ENCODE peak calls at places on chromosome 14, in nine cellular contexts. One of them, this sample, is unnamed.
A peak's percentile ranks its signal among the peaks of the same experiment; 100 is the strongest.

GRCh38 chr14:22427771-22428228 is 161.2 kb downstream of the DAD1 start:
- DNase-seq in transverse colon: no peak
- DNase-seq in stomach: no peak
- DNase-seq in tibial nerve: peak; percentile 52
- DNase-seq in IMR-90: peak; percentile 57
- DNase-seq in thyroid gland: peak; percentile 64
- DNase-seq in body of pancreas: peak; percentile 20
- DNase-seq in esophagus muscularis mucosa: no peak
- DNase-seq in ovary: no peak
- DNase-seq in this sample: no peak

GRCh38 chr14:33555710-33556350 is 395.0 kb downstream of the EGLN3 start:
- DNase-seq in transverse colon: no peak
- DNase-seq in stomach: no peak
- DNase-seq in tibial nerve: no peak
- DNase-seq in IMR-90: no peak
- DNase-seq in thyroid gland: no peak
- DNase-seq in body of pancreas: no peak
- DNase-seq in esophagus muscularis mucosa: no peak
- DNase-seq in ovary: no peak
- DNase-seq in this sample: no peak

GRCh38 chr14:26761532-26761931 is 163.7 kb upstream of the NOVA1 start:
- DNase-seq in transverse colon: no peak
- DNase-seq in stomach: peak; percentile 26
- DNase-seq in tibial nerve: no peak
- DNase-seq in IMR-90: no peak
- DNase-seq in thyroid gland: peak; percentile 3
- DNase-seq in body of pancreas: peak; percentile 15
- DNase-seq in esophagus muscularis mucosa: no peak
- DNase-seq in ovary: no peak
- DNase-seq in this sample: no peak

GRCh38 chr14:67555518-67556090 is 22.5 kb downstream of the PLEKHH1 start:
- DNase-seq in transverse colon: no peak
- DNase-seq in stomach: no peak
- DNase-seq in tibial nerve: no peak
- DNase-seq in IMR-90: no peak
- DNase-seq in thyroid gland: peak; percentile 69
- DNase-seq in body of pancreas: no peak
- DNase-seq in esophagus muscularis mucosa: no peak
- DNase-seq in ovary: no peak
- DNase-seq in this sample: no peak

GRCh38 chr14:67187826-67188225 is 1.4 kb upstream of the GARIN2 start:
- DNase-seq in transverse colon: no peak
- DNase-seq in stomach: peak; percentile 69
- DNase-seq in tibial nerve: no peak
- DNase-seq in IMR-90: peak; percentile 86
- DNase-seq in thyroid gland: peak; percentile 53
- DNase-seq in body of pancreas: no peak
- DNase-seq in esophagus muscularis mucosa: no peak
- DNase-seq in ovary: no peak
- DNase-seq in this sample: no peak

GRCh38 chr14:96574633-96575191 is 72.5 kb downstream of the PAPOLA start:
- DNase-seq in transverse colon: no peak
- DNase-seq in stomach: no peak
- DNase-seq in tibial nerve: no peak
- DNase-seq in IMR-90: peak; percentile 82
- DNase-seq in thyroid gland: peak; percentile 64
- DNase-seq in body of pancreas: no peak
- DNase-seq in esophagus muscularis mucosa: no peak
- DNase-seq in ovary: peak; percentile 49
- DNase-seq in this sample: no peak

GRCh38 chr14:54453252-54453651 is 12.1 kb upstream of the CNIH1 start:
- DNase-seq in transverse colon: no peak
- DNase-seq in stomach: no peak
- DNase-seq in tibial nerve: no peak
- DNase-seq in IMR-90: no peak
- DNase-seq in thyroid gland: no peak
- DNase-seq in body of pancreas: no peak
- DNase-seq in esophagus muscularis mucosa: no peak
- DNase-seq in ovary: no peak
- DNase-seq in this sample: no peak

GRCh38 chr14:91854327-91854934 is 12.9 kb downstream of the TC2N start:
- DNase-seq in transverse colon: no peak
- DNase-seq in stomach: no peak
- DNase-seq in tibial nerve: no peak
- DNase-seq in IMR-90: no peak
- DNase-seq in thyroid gland: no peak
- DNase-seq in body of pancreas: no peak
- DNase-seq in esophagus muscularis mucosa: no peak
- DNase-seq in ovary: no peak
- DNase-seq in this sample: no peak

GRCh38 chr14:104874571-104875411 is 9.7 kb downstream of the CEP170B start:
- DNase-seq in transverse colon: no peak
- DNase-seq in stomach: no peak
- DNase-seq in tibial nerve: no peak
- DNase-seq in IMR-90: no peak
- DNase-seq in thyroid gland: no peak
- DNase-seq in body of pancreas: no peak
- DNase-seq in esophagus muscularis mucosa: no peak
- DNase-seq in ovary: no peak
- DNase-seq in this sample: peak; percentile 5

GRCh38 chr14:44316647-44317432 is 190.2 kb downstream of the FSCB start:
- DNase-seq in transverse colon: peak; percentile 30
- DNase-seq in stomach: no peak
- DNase-seq in tibial nerve: no peak
- DNase-seq in IMR-90: peak; percentile 93
- DNase-seq in thyroid gland: no peak
- DNase-seq in body of pancreas: no peak
- DNase-seq in esophagus muscularis mucosa: no peak
- DNase-seq in ovary: no peak
- DNase-seq in this sample: no peak

GRCh38 chr14:93047187-93047586 is 68.5 kb downstream of the ITPK1 start:
- DNase-seq in transverse colon: no peak
- DNase-seq in stomach: no peak
- DNase-seq in tibial nerve: no peak
- DNase-seq in IMR-90: no peak
- DNase-seq in thyroid gland: no peak
- DNase-seq in body of pancreas: no peak
- DNase-seq in esophagus muscularis mucosa: no peak
- DNase-seq in ovary: no peak
- DNase-seq in this sample: no peak

GRCh38 chr14:93045211-93045674 is 70.5 kb downstream of the ITPK1 start:
- DNase-seq in transverse colon: no peak
- DNase-seq in stomach: no peak
- DNase-seq in tibial nerve: no peak
- DNase-seq in IMR-90: no peak
- DNase-seq in thyroid gland: no peak
- DNase-seq in body of pancreas: no peak
- DNase-seq in esophagus muscularis mucosa: no peak
- DNase-seq in ovary: no peak
- DNase-seq in this sample: peak; percentile 29

GRCh38 chr14:93045965-93046695 is 69.6 kb downstream of the ITPK1 start:
- DNase-seq in transverse colon: no peak
- DNase-seq in stomach: no peak
- DNase-seq in tibial nerve: no peak
- DNase-seq in IMR-90: peak; percentile 86
- DNase-seq in thyroid gland: peak; percentile 85
- DNase-seq in body of pancreas: no peak
- DNase-seq in esophagus muscularis mucosa: no peak
- DNase-seq in ovary: no peak
- DNase-seq in this sample: no peak

GRCh38 chr14:93047661-93048060 is 68.1 kb downstream of the ITPK1 start:
- DNase-seq in transverse colon: no peak
- DNase-seq in stomach: no peak
- DNase-seq in tibial nerve: no peak
- DNase-seq in IMR-90: no peak
- DNase-seq in thyroid gland: no peak
- DNase-seq in body of pancreas: no peak
- DNase-seq in esophagus muscularis mucosa: no peak
- DNase-seq in ovary: no peak
- DNase-seq in this sample: peak; percentile 9

GRCh38 chr14:93046696-93047050 is 69.1 kb downstream of the ITPK1 start:
- DNase-seq in transverse colon: no peak
- DNase-seq in stomach: no peak
- DNase-seq in tibial nerve: no peak
- DNase-seq in IMR-90: no peak
- DNase-seq in thyroid gland: no peak
- DNase-seq in body of pancreas: no peak
- DNase-seq in esophagus muscularis mucosa: no peak
- DNase-seq in ovary: no peak
- DNase-seq in this sample: peak; percentile 8
- H3K4me1 ChIP-seq in transverse colon: peaks cover 100% of the 10 kb centered on the region
- H3K4me1 ChIP-seq in stomach: peaks cover 67% of the 10 kb centered on the region
- H3K4me1 ChIP-seq in tibial nerve: peaks cover 77% of the 10 kb centered on the region
- H3K4me1 ChIP-seq in IMR-90: peaks cover 15% of the 10 kb centered on the region
- H3K4me1 ChIP-seq in thyroid gland: peaks cover 65% of the 10 kb centered on the region
- H3K4me1 ChIP-seq in body of pancreas: peaks cover 77% of the 10 kb centered on the region
- H3K4me1 ChIP-seq in esophagus muscularis mucosa: peaks cover 100% of the 10 kb centered on the region
- H3K4me1 ChIP-seq in ovary: peaks cover 12% of the 10 kb centered on the region
- H3K4me1 ChIP-seq in this sample: peaks cover 68% of the 10 kb centered on the region

DNA sequence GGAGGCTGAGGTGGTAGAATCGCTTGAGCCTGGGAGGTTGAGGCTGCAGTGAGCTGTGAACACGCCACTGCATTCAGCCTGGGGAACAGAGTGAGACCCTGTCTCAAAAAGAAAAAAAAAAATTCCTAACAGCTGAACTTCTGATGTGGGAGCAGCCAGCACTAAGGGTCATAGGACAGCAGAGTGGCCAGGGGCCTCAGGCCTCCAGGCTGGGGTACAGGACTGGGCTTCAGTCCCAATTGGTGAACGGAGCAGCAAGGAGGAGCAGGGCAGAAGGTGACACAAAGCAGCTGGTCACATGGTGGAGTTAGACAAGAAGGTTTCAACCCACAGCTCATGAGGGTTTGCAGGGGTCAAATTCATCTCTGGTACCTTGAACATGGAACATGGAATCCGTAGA is 40.8 kb upstream of the NRXN3 start:
- DNase-seq in transverse colon: no peak
- DNase-seq in stomach: no peak
- DNase-seq in tibial nerve: no peak
- DNase-seq in IMR-90: no peak
- DNase-seq in thyroid gland: no peak
- DNase-seq in body of pancreas: no peak
- DNase-seq in esophagus muscularis mucosa: no peak
- DNase-seq in ovary: no peak
- DNase-seq in this sample: no peak
- H3K27me3 ChIP-seq in transverse colon: no peaks in the 10 kb centered on the region
- H3K27me3 ChIP-seq in stomach: no peaks in the 10 kb centered on the region
- H3K27me3 ChIP-seq in tibial nerve: no peaks in the 10 kb centered on the region
- H3K27me3 ChIP-seq in IMR-90: no peaks in the 10 kb centered on the region
- H3K27me3 ChIP-seq in thyroid gland: no peaks in the 10 kb centered on the region
- H3K27me3 ChIP-seq in body of pancreas: no peaks in the 10 kb centered on the region
- H3K27me3 ChIP-seq in esophagus muscularis mucosa: no peaks in the 10 kb centered on the region
- H3K27me3 ChIP-seq in ovary: no peaks in the 10 kb centered on the region
- H3K27me3 ChIP-seq in this sample: no peaks in the 10 kb centered on the region

GRCh38 chr14:50059773-50060629 is 56.4 kb downstream of the VCPKMT start:
- DNase-seq in transverse colon: no peak
- DNase-seq in stomach: no peak
- DNase-seq in tibial nerve: no peak
- DNase-seq in IMR-90: no peak
- DNase-seq in thyroid gland: no peak
- DNase-seq in body of pancreas: no peak
- DNase-seq in esophagus muscularis mucosa: no peak
- DNase-seq in ovary: no peak
- DNase-seq in this sample: no peak

GRCh38 chr14:50057331-50057730 is 59.0 kb downstream of the VCPKMT start:
- DNase-seq in transverse colon: no peak
- DNase-seq in stomach: no peak
- DNase-seq in tibial nerve: no peak
- DNase-seq in IMR-90: no peak
- DNase-seq in thyroid gland: no peak
- DNase-seq in body of pancreas: no peak
- DNase-seq in esophagus muscularis mucosa: no peak
- DNase-seq in ovary: no peak
- DNase-seq in this sample: no peak

GRCh38 chr14:50055461-50056228 is 60.7 kb downstream of the VCPKMT start:
- DNase-seq in transverse colon: no peak
- DNase-seq in stomach: no peak
- DNase-seq in tibial nerve: no peak
- DNase-seq in IMR-90: no peak
- DNase-seq in thyroid gland: peak; percentile 45
- DNase-seq in body of pancreas: no peak
- DNase-seq in esophagus muscularis mucosa: no peak
- DNase-seq in ovary: no peak
- DNase-seq in this sample: no peak

GRCh38 chr14:50056457-50056856 is 59.9 kb downstream of the VCPKMT start:
- DNase-seq in transverse colon: no peak
- DNase-seq in stomach: no peak
- DNase-seq in tibial nerve: no peak
- DNase-seq in IMR-90: no peak
- DNase-seq in thyroid gland: peak; percentile 24
- DNase-seq in body of pancreas: no peak
- DNase-seq in esophagus muscularis mucosa: no peak
- DNase-seq in ovary: no peak
- DNase-seq in this sample: no peak

GRCh38 chr14:50058112-50058511 is 58.3 kb downstream of the VCPKMT start:
- DNase-seq in transverse colon: no peak
- DNase-seq in stomach: no peak
- DNase-seq in tibial nerve: no peak
- DNase-seq in IMR-90: no peak
- DNase-seq in thyroid gland: no peak
- DNase-seq in body of pancreas: no peak
- DNase-seq in esophagus muscularis mucosa: no peak
- DNase-seq in ovary: no peak
- DNase-seq in this sample: no peak
- TF ChIP-seq POLR2A in transverse colon: no peak
- TF ChIP-seq POLR2A in stomach: no peak
- TF ChIP-seq POLR2A in tibial nerve: no peak
- TF ChIP-seq POLR2A in IMR-90: no peak
- TF ChIP-seq POLR2A in thyroid gland: no peak
- TF ChIP-seq POLR2A in body of pancreas: no peak
- TF ChIP-seq POLR2A in esophagus muscularis mucosa: no peak
- TF ChIP-seq POLR2A in ovary: no peak
- TF ChIP-seq POLR2A in this sample: no peak

DNA sequence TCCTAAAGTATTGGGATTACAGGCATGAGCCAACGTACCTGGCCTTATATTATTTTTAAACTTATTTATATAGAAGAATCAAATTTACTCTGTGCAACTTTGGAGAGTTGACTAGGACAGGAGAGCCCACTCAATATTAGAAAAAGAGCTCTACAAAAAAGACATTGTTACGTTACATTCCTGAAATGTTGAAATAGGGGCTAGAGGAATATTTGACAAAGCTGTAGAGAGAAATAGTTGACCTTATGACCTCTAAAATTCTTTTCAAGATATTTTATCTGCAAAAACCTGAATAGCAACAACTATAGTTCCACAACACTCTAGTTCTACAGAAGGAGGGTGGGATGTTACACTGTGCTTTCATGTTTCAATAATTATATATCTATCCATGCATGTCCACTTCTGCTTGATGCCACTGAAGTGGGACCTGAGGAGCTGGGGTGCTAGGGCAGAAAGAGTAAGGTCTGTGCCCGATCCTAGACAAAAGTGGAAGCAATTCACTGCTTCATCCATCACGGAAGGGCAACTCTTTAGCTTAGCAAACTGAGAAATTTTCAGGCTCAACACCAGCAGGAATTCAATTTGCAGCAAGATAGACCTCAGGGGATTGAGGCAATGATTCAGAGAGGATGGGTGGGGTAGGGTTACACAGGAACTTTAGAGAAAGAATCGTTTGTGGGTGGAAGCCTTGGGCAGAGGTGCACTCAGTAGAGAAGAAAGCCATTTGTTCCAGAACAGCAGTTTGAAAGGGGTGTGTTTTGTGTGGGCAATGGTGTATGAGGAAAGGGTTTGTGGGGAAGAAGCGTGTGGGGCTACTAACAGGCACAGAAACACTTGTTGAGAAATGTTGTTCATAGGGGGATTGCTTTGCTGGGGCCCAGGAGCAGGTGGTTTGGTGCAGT is 16.0 kb upstream of the RNASE10 start:
- DNase-seq in transverse colon: no peak
- DNase-seq in stomach: no peak
- DNase-seq in tibial nerve: no peak
- DNase-seq in IMR-90: peak; percentile 28
- DNase-seq in thyroid gland: no peak
- DNase-seq in body of pancreas: no peak
- DNase-seq in esophagus muscularis mucosa: no peak
- DNase-seq in ovary: no peak
- DNase-seq in this sample: no peak
- H3K4me1 ChIP-seq in transverse colon: no peaks in the 10 kb centered on the region
- H3K4me1 ChIP-seq in stomach: no peaks in the 10 kb centered on the region
- H3K4me1 ChIP-seq in tibial nerve: no peaks in the 10 kb centered on the region
- H3K4me1 ChIP-seq in IMR-90: no peaks in the 10 kb centered on the region
- H3K4me1 ChIP-seq in thyroid gland: peaks cover 7% of the 10 kb centered on the region
- H3K4me1 ChIP-seq in body of pancreas: no peaks in the 10 kb centered on the region
- H3K4me1 ChIP-seq in esophagus muscularis mucosa: no peaks in the 10 kb centered on the region
- H3K4me1 ChIP-seq in ovary: no peaks in the 10 kb centered on the region
- H3K4me1 ChIP-seq in this sample: no peaks in the 10 kb centered on the region

This sample was measured in heart left ventricle.